ENCODE peak calls at places on chromosomes 2 and 18, in nine cellular contexts. L, H, O, K, F, J, C, X and T are unnamed samples.

GRCh38 chr2:225008935-225009334 is 33.3 kb downstream of the DOCK10 start:
- DNase-seq in L (no peak), H (no peak), O (no peak), K (no peak), F (peak), J (peak), C (no peak), X (peak), T (peak)

GRCh38 chr2:73293534-73294171 is at the start of gene EGR4:
- DNase-seq in L (peak), H (peak), O (peak), K (peak), F (peak), J (peak), C (no peak), X (peak), T (peak)

GRCh38 chr18:3931542-3932112 is 481.7 kb downstream of the TGIF1 start:
- DNase-seq in L (no peak), H (peak), O (no peak), K (no peak), F (no peak), J (no peak), C (no peak), X (no peak), T (peak)

GRCh38 chr18:75204262-75204977 is 4.5 kb downstream of the PTGR3 start:
- DNase-seq in L (no peak), H (no peak), O (no peak), K (no peak), F (peak), J (no peak), C (no peak), X (peak), T (peak)

GRCh38 chr2:176155341-176156044 is 1.6 kb upstream of the HOXD3 start:
- DNase-seq in L (no peak), H (no peak), O (no peak), K (no peak), F (peak), J (no peak), C (no peak), X (no peak), T (no peak)

GRCh38 chr2:8595821-8596600 is 85.8 kb upstream of the ID2 start:
- DNase-seq in L (no peak), H (no peak), O (no peak), K (no peak), F (no peak), J (no peak), C (no peak), X (no peak), T (no peak)

GRCh38 chr2:175008009-175008408 is 2.8 kb upstream of the CHN1 start:
- DNase-seq in L (no peak), H (no peak), O (no peak), K (no peak), F (no peak), J (no peak), C (no peak), X (no peak), T (no peak)

GRCh38 chr2:205802069-205802468 is 119.8 kb downstream of the NRP2 start:
- DNase-seq in L (no peak), H (no peak), O (no peak), K (no peak), F (no peak), J (no peak), C (no peak), X (no peak), T (no peak)

GRCh38 chr2:167689444-167689843 is 558.0 kb downstream of the STK39 start:
- DNase-seq in L (no peak), H (no peak), O (no peak), K (no peak), F (peak), J (no peak), C (no peak), X (no peak), T (peak)

GRCh38 chr2:149112713-149113112 is 74.2 kb downstream of the LYPD6B start:
- DNase-seq in L (no peak), H (no peak), O (no peak), K (no peak), F (no peak), J (no peak), C (no peak), X (no peak), T (no peak)

GRCh38 chr18:22422909-22423548 is 5.3 kb upstream of the CTAGE1 start:
- DNase-seq in L (no peak), H (peak), O (peak), K (no peak), F (no peak), J (peak), C (no peak), X (peak), T (no peak)

GRCh38 chr2:240127911-240128607 is 8.0 kb downstream of the COPS9 start:
- DNase-seq in L (no peak), H (no peak), O (peak), K (no peak), F (no peak), J (no peak), C (no peak), X (no peak), T (no peak)